ENCODE peak calls at places on chromosome 21, in four cellular contexts. One of them, this sample, is unnamed.
A peak's percentile ranks its signal among the peaks of the same experiment; 100 is the strongest.

GRCh38 chr21:42835611-42836401 is 43.5 kb downstream of the WDR4 start:
- DNase-seq in testis: no peak
- DNase-seq in neural crest cell: no peak
- DNase-seq in posterior vena cava: peak; percentile 35
- DNase-seq in this sample: no peak

GRCh38 chr21:38148046-38148445 is 108.7 kb upstream of the KCNJ15 start:
- DNase-seq in testis: no peak
- DNase-seq in neural crest cell: no peak
- DNase-seq in posterior vena cava: no peak
- DNase-seq in this sample: peak; percentile 50

GRCh38 chr21:42590431-42591131 is 62.8 kb upstream of the PDE9A start:
- DNase-seq in testis: no peak
- DNase-seq in neural crest cell: no peak
- DNase-seq in posterior vena cava: peak; percentile 72
- DNase-seq in this sample: no peak

GRCh38 chr21:23021481-23021880 is 2023.3 kb downstream of the NCAM2 start:
- DNase-seq in testis: peak; percentile 28
- DNase-seq in neural crest cell: no peak
- DNase-seq in posterior vena cava: peak; percentile 74
- DNase-seq in this sample: no peak

GRCh38 chr21:36113647-36114428 is 21.0 kb upstream of the CBR3 start:
- DNase-seq in testis: peak; percentile 67
- DNase-seq in neural crest cell: no peak
- DNase-seq in posterior vena cava: no peak
- DNase-seq in this sample: no peak

GRCh38 chr21:45383111-45383614 is 21.8 kb upstream of the COL18A1 start:
- DNase-seq in testis: no peak
- DNase-seq in neural crest cell: no peak
- DNase-seq in posterior vena cava: peak; percentile 71
- DNase-seq in this sample: no peak

GRCh38 chr21:45371649-45372048 is 33.3 kb upstream of the COL18A1 start:
- DNase-seq in testis: no peak
- DNase-seq in neural crest cell: no peak
- DNase-seq in posterior vena cava: no peak
- DNase-seq in this sample: no peak

GRCh38 chr21:43603230-43603626 is 56.1 kb downstream of the HSF2BP start:
- DNase-seq in testis: no peak
- DNase-seq in neural crest cell: no peak
- DNase-seq in posterior vena cava: no peak
- DNase-seq in this sample: no peak

GRCh38 chr21:41766051-41766882 is 585 bp downstream of the RIPK4 start:
- DNase-seq in testis: no peak
- DNase-seq in neural crest cell: no peak
- DNase-seq in posterior vena cava: peak; percentile 69
- DNase-seq in this sample: no peak

GRCh38 chr21:33139084-33139483 is 69.1 kb downstream of the OLIG1 start:
- DNase-seq in testis: no peak
- DNase-seq in neural crest cell: no peak
- DNase-seq in posterior vena cava: no peak
- DNase-seq in this sample: no peak

GRCh38 chr21:15947707-15948106 is 217.9 kb downstream of the USP25 start:
- DNase-seq in testis: no peak
- DNase-seq in neural crest cell: no peak
- DNase-seq in posterior vena cava: no peak
- DNase-seq in this sample: no peak

GRCh38 chr21:27590271-27590670 is 623.4 kb upstream of the ADAMTS5 start:
- DNase-seq in testis: peak; percentile 31
- DNase-seq in neural crest cell: no peak
- DNase-seq in posterior vena cava: peak; percentile 88
- DNase-seq in this sample: no peak

GRCh38 chr21:15638856-15639549 is 90.8 kb upstream of the USP25 start:
- DNase-seq in testis: no peak
- DNase-seq in neural crest cell: no peak
- DNase-seq in posterior vena cava: no peak
- DNase-seq in this sample: no peak

GRCh38 chr21:16377120-16377658 is 647.4 kb downstream of the USP25 start:
- DNase-seq in testis: no peak
- DNase-seq in neural crest cell: no peak
- DNase-seq in posterior vena cava: no peak
- DNase-seq in this sample: no peak

GRCh38 chr21:15279484-15279883 is 214.7 kb upstream of the NRIP1 start:
- DNase-seq in testis: no peak
- DNase-seq in neural crest cell: no peak
- DNase-seq in posterior vena cava: no peak
- DNase-seq in this sample: no peak

GRCh38 chr21:14046401-14046800 is 164.4 kb downstream of the LIPI start:
- DNase-seq in testis: no peak
- DNase-seq in neural crest cell: no peak
- DNase-seq in posterior vena cava: no peak
- DNase-seq in this sample: no peak

GRCh38 chr21:26843912-26844257 is 1.3 kb downstream of the ADAMTS1 start:
- DNase-seq in testis: no peak
- DNase-seq in neural crest cell: no peak
- DNase-seq in posterior vena cava: no peak
- DNase-seq in this sample: peak; percentile 25

This sample was measured in NCI-H1694.